ENCODE peak calls at places on chromosomes 5 and 9, in four cellular contexts. One of them, this sample, is unnamed.

GRCh38 chr9:20729545-20729944 is 45.5 kb downstream of the FOCAD start:
- DNase-seq in activated CD4-positive, CD25-positive, alpha-beta regulatory T cell treated with anti-CD3 and anti-CD28 coated beads, Interleukin-2, amount 50 U/mL, for 16 hours: no peak
- DNase-seq in iris pigment epithelial cell: no peak
- DNase-seq in breast epithelium: no peak
- DNase-seq in this sample: peak; percentile 13

GRCh38 chr5:109413463-109413862 is 3.7 kb upstream of the PJA2 start:
- DNase-seq in activated CD4-positive, CD25-positive, alpha-beta regulatory T cell treated with anti-CD3 and anti-CD28 coated beads, Interleukin-2, amount 50 U/mL, for 16 hours: no peak
- DNase-seq in breast epithelium: no peak
- DNase-seq in iris pigment epithelial cell: peak; percentile 57
- DNase-seq in this sample: peak; percentile 11

GRCh38 chr5:522899-523657 is 1.2 kb downstream of the SLC9A3 start:
- DNase-seq in iris pigment epithelial cell: no peak
- DNase-seq in activated CD4-positive, CD25-positive, alpha-beta regulatory T cell treated with anti-CD3 and anti-CD28 coated beads, Interleukin-2, amount 50 U/mL, for 16 hours: no peak
- DNase-seq in breast epithelium: no peak
- DNase-seq in this sample: no peak

GRCh38 chr5:133421394-133421793 is 190.9 kb downstream of the FSTL4 start:
- DNase-seq in iris pigment epithelial cell: peak; percentile 39
- DNase-seq in activated CD4-positive, CD25-positive, alpha-beta regulatory T cell treated with anti-CD3 and anti-CD28 coated beads, Interleukin-2, amount 50 U/mL, for 16 hours: no peak
- DNase-seq in breast epithelium: no peak
- DNase-seq in this sample: peak; percentile 4

GRCh38 chr5:151757233-151758140 is 944 bp downstream of the ATOX1 start:
- DNase-seq in activated CD4-positive, CD25-positive, alpha-beta regulatory T cell treated with anti-CD3 and anti-CD28 coated beads, Interleukin-2, amount 50 U/mL, for 16 hours: no peak
- DNase-seq in iris pigment epithelial cell: no peak
- DNase-seq in breast epithelium: peak; percentile 47
- DNase-seq in this sample: no peak

GRCh38 chr5:59342181-59342580 is 551.3 kb downstream of the PDE4D start:
- DNase-seq in activated CD4-positive, CD25-positive, alpha-beta regulatory T cell treated with anti-CD3 and anti-CD28 coated beads, Interleukin-2, amount 50 U/mL, for 16 hours: no peak
- DNase-seq in iris pigment epithelial cell: peak; percentile 69
- DNase-seq in breast epithelium: no peak
- DNase-seq in this sample: no peak

GRCh38 chr5:133369161-133369783 is 243.1 kb downstream of the FSTL4 start:
- DNase-seq in iris pigment epithelial cell: no peak
- DNase-seq in breast epithelium: no peak
- DNase-seq in activated CD4-positive, CD25-positive, alpha-beta regulatory T cell treated with anti-CD3 and anti-CD28 coated beads, Interleukin-2, amount 50 U/mL, for 16 hours: no peak
- DNase-seq in this sample: no peak

GRCh38 chr9:111066427-111066826 is 28.2 kb upstream of the LPAR1 start:
- DNase-seq in breast epithelium: no peak
- DNase-seq in iris pigment epithelial cell: peak; percentile 5
- DNase-seq in activated CD4-positive, CD25-positive, alpha-beta regulatory T cell treated with anti-CD3 and anti-CD28 coated beads, Interleukin-2, amount 50 U/mL, for 16 hours: no peak
- DNase-seq in this sample: peak; percentile 81

GRCh38 chr9:72954431-72955420 is 1.9 kb upstream of the ALDH1A1 start:
- DNase-seq in breast epithelium: no peak
- DNase-seq in iris pigment epithelial cell: no peak
- DNase-seq in activated CD4-positive, CD25-positive, alpha-beta regulatory T cell treated with anti-CD3 and anti-CD28 coated beads, Interleukin-2, amount 50 U/mL, for 16 hours: no peak
- DNase-seq in this sample: peak; percentile 61

GRCh38 chr5:54859321-54859720 is 126.1 kb downstream of the ESM1 start:
- DNase-seq in activated CD4-positive, CD25-positive, alpha-beta regulatory T cell treated with anti-CD3 and anti-CD28 coated beads, Interleukin-2, amount 50 U/mL, for 16 hours: no peak
- DNase-seq in breast epithelium: no peak
- DNase-seq in iris pigment epithelial cell: no peak
- DNase-seq in this sample: no peak

GRCh38 chr5:56588636-56589485 is 226.5 kb upstream of the MAP3K1 start:
- DNase-seq in activated CD4-positive, CD25-positive, alpha-beta regulatory T cell treated with anti-CD3 and anti-CD28 coated beads, Interleukin-2, amount 50 U/mL, for 16 hours: peak; percentile 11
- DNase-seq in iris pigment epithelial cell: no peak
- DNase-seq in breast epithelium: no peak
- DNase-seq in this sample: no peak

GRCh38 chr9:37811906-37812476 is 11.4 kb downstream of the DCAF10 start:
- DNase-seq in breast epithelium: no peak
- DNase-seq in activated CD4-positive, CD25-positive, alpha-beta regulatory T cell treated with anti-CD3 and anti-CD28 coated beads, Interleukin-2, amount 50 U/mL, for 16 hours: no peak
- DNase-seq in iris pigment epithelial cell: no peak
- DNase-seq in this sample: no peak

GRCh38 chr5:78527925-78528324 is 120.6 kb downstream of the LHFPL2 start:
- DNase-seq in activated CD4-positive, CD25-positive, alpha-beta regulatory T cell treated with anti-CD3 and anti-CD28 coated beads, Interleukin-2, amount 50 U/mL, for 16 hours: no peak
- DNase-seq in breast epithelium: no peak
- DNase-seq in iris pigment epithelial cell: peak; percentile 33
- DNase-seq in this sample: peak; percentile 52

GRCh38 chr5:1737790-1738405 is 61.7 kb downstream of the MRPL36 start:
- DNase-seq in activated CD4-positive, CD25-positive, alpha-beta regulatory T cell treated with anti-CD3 and anti-CD28 coated beads, Interleukin-2, amount 50 U/mL, for 16 hours: no peak
- DNase-seq in breast epithelium: no peak
- DNase-seq in iris pigment epithelial cell: peak; percentile 17
- DNase-seq in this sample: peak; percentile 24

GRCh38 chr5:107954254-107954653 is 283.5 kb upstream of the EFNA5 start:
- DNase-seq in activated CD4-positive, CD25-positive, alpha-beta regulatory T cell treated with anti-CD3 and anti-CD28 coated beads, Interleukin-2, amount 50 U/mL, for 16 hours: no peak
- DNase-seq in breast epithelium: no peak
- DNase-seq in iris pigment epithelial cell: no peak
- DNase-seq in this sample: no peak

GRCh38 chr5:178293400-178293799 is 60.8 kb upstream of the PHYKPL start:
- DNase-seq in activated CD4-positive, CD25-positive, alpha-beta regulatory T cell treated with anti-CD3 and anti-CD28 coated beads, Interleukin-2, amount 50 U/mL, for 16 hours: no peak
- DNase-seq in iris pigment epithelial cell: no peak
- DNase-seq in breast epithelium: no peak
- DNase-seq in this sample: no peak

GRCh38 chr5:141611289-141611688 is 7.5 kb downstream of the DIAPH1 start:
- DNase-seq in iris pigment epithelial cell: peak; percentile 50
- DNase-seq in activated CD4-positive, CD25-positive, alpha-beta regulatory T cell treated with anti-CD3 and anti-CD28 coated beads, Interleukin-2, amount 50 U/mL, for 16 hours: no peak
- DNase-seq in breast epithelium: no peak
- DNase-seq in this sample: no peak

GRCh38 chr9:88011005-88011766 is 36.9 kb upstream of the CDK20 start:
- DNase-seq in activated CD4-positive, CD25-positive, alpha-beta regulatory T cell treated with anti-CD3 and anti-CD28 coated beads, Interleukin-2, amount 50 U/mL, for 16 hours: no peak
- DNase-seq in breast epithelium: no peak
- DNase-seq in iris pigment epithelial cell: peak; percentile 14
- DNase-seq in this sample: peak; percentile 48